ENCODE peak calls at places on chromosomes 6 and 20, in six cellular contexts. K is fibroblast of lung; M is spleen; V is AG04450; N is CD4-positive, CD25-positive, alpha-beta regulatory T cell; L is upper lobe of right lung. I is an unnamed sample.
A peak's percentile ranks its signal among the peaks of the same experiment; 100 is the strongest.

GRCh38 chr6:154623391-154623790 is 109.8 kb upstream of the SCAF8 start:
- DNase-seq in V (no peak), M (no peak), L (no peak), N (no peak), K (no peak), I (no peak)

GRCh38 chr6:111864138-111865048 is 8.9 kb downstream of the FYN start:
- DNase-seq in V (no peak), N (no peak), M (no peak), K (no peak), L (no peak), I (no peak)

GRCh38 chr6:139531148-139531547 is 156.7 kb upstream of the CITED2 start:
- DNase-seq in V (no peak), M (no peak), N (peak; percentile 47), L (no peak), K (peak; percentile 54), I (peak; percentile 32)

GRCh38 chr20:43827940-43828562 is 86.6 kb upstream of the TOX2 start:
- DNase-seq in K (no peak), L (no peak), V (no peak), N (no peak), M (peak; percentile 16), I (no peak)

GRCh38 chr6:107070686-107071085 is 42.7 kb downstream of the MTRES1 start:
- DNase-seq in M (no peak), V (no peak), K (no peak), N (no peak), L (no peak), I (no peak)

GRCh38 chr6:44034391-44034861 is 92.8 kb downstream of the MRPL14 start:
- DNase-seq in V (no peak), N (no peak), M (peak; percentile 47), K (no peak), L (peak; percentile 66), I (no peak)

GRCh38 chr6:81696505-81696904 is 56.0 kb downstream of the TENT5A start:
- DNase-seq in V (no peak), M (no peak), L (no peak), N (peak; percentile 3), K (peak; percentile 51), I (no peak)

GRCh38 chr6:104418125-104418524 is 441.6 kb downstream of the HACE1 start:
- DNase-seq in V (no peak), K (no peak), N (no peak), L (no peak), M (no peak), I (no peak)

GRCh38 chr6:37279366-37280134 is 21.6 kb upstream of the TMEM217 start:
- DNase-seq in N (no peak), L (no peak), M (no peak), K (peak; percentile 26), V (no peak), I (no peak)

GRCh38 chr6:163231356-163232014 is 183.0 kb upstream of the QKI start:
- DNase-seq in L (no peak), M (peak; percentile 69), N (no peak), K (no peak), V (no peak), I (no peak)

GRCh38 chr6:154458565-154459475 is 51.7 kb downstream of the CNKSR3 start:
- DNase-seq in V (no peak), K (peak; percentile 72), M (no peak), N (no peak), L (no peak), I (no peak)

GRCh38 chr6:27442932-27443331 is 30.0 kb downstream of the ZNF184 start:
- DNase-seq in V (no peak), N (no peak), M (no peak), L (no peak), K (no peak), I (no peak)

GRCh38 chr6:27452496-27452897 is 20.4 kb downstream of the ZNF184 start:
- DNase-seq in M (no peak), L (no peak), K (peak; percentile 11), N (peak; percentile 15), V (no peak), I (no peak)

GRCh38 chr6:27451660-27452390 is 21.1 kb downstream of the ZNF184 start:
- DNase-seq in V (no peak), L (no peak), M (no peak), K (no peak), N (no peak), I (no peak)

DNA sequence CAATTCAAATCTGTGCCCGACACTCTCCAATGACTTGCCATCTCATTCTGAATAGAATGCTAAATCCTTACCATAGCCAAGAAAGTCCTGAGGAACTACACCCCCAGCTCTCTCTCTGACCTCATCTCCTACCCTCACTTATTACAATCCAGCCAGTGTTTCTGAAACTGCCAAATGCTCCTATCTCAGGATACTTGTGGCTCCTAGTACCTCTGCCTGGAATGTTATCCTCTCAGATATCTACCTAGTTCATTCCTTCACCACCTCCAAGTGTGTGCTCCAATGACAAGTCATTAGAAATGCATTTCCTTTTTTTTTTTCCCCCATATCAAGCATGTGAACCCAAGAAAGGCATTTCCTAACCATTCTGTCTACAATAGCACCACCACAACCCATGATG is 24.4 kb downstream of the ZNF184 start:
- DNase-seq in V (no peak), K (no peak), L (no peak), N (no peak), M (no peak), I (no peak)
- H3K9me3 ChIP-seq in V (peaks cover 27% of the 10 kb centered on the region), K (peaks cover 6% of the 10 kb centered on the region), L (peaks cover 92% of the 10 kb centered on the region), N (peaks cover 81% of the 10 kb centered on the region), M (peaks cover 88% of the 10 kb centered on the region), I (peaks cover 46% of the 10 kb centered on the region)

GRCh38 chr6:110554966-110555460 is 78.6 kb upstream of the SLC22A16 start:
- DNase-seq in K (no peak), L (no peak), V (no peak), N (no peak), M (no peak), I (no peak)
- H3K9me3 ChIP-seq in K (no peaks in the 10 kb centered on the region), L (no peaks in the 10 kb centered on the region), V (peaks cover 21% of the 10 kb centered on the region), N (peaks cover 4% of the 10 kb centered on the region), M (no peaks in the 10 kb centered on the region), I (peaks cover 2% of the 10 kb centered on the region)

GRCh38 chr6:162063666-162064065 is 663.9 kb downstream of the PRKN start:
- DNase-seq in M (no peak), L (no peak), K (peak; percentile 15), V (no peak), N (no peak), I (no peak)

GRCh38 chr6:162069995-162070394 is 657.6 kb downstream of the PRKN start:
- DNase-seq in M (no peak), L (no peak), V (no peak), K (peak; percentile 1), N (no peak), I (no peak)

GRCh38 chr6:162070639-162071038 is 656.9 kb downstream of the PRKN start:
- DNase-seq in M (no peak), N (no peak), V (no peak), K (no peak), L (no peak), I (no peak)

DNA sequence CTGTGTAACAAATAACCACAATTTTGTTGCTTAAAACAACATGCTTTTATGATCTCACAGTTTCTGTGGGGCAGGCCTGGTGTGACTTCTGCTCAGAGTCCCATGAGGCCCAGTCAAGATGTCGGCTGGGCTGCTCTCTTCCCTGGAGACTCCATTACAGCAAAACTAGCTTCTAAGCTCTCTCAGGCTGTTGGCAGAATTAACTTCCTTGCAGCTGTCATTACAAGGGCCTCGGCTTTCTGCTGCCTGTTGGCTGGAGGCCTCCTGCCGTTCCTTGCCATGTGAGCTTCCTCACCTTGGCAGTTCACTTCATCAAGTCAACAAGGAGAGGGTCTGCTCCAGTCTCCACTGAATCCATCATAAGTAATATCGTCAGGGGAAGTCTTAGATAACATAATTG is 659.2 kb downstream of the PRKN start:
- DNase-seq in M (no peak), N (no peak), K (no peak), V (no peak), L (no peak), I (no peak)
- H3K9me3 ChIP-seq in M (peaks cover 27% of the 10 kb centered on the region), N (peaks cover 9% of the 10 kb centered on the region), K (no peaks in the 10 kb centered on the region), V (peaks cover 7% of the 10 kb centered on the region), L (peaks cover 8% of the 10 kb centered on the region), I (no peaks in the 10 kb centered on the region)

DNA sequence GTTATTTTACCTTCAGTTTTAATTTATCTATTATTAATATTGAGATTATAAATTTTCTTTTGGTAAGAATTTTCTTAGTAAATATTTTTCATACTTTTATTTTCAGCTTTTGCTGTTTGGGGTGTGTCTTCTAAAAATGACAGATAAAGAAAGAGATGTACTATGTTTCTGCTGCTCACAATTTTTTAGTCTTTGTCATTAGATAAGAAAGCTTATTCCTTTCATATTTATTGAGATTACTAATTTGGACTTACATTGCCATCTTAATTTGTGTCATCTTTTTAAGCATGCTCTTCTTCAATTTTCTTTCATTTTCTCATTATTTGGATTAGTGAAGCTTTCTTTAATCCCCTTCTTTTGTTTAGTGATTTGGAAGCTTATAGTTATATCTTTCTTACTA is 13.6 kb upstream of the PHACTR2 start:
- DNase-seq in K (no peak), V (no peak), N (no peak), M (no peak), L (no peak), I (no peak)
- H3K9me3 ChIP-seq in K (no peaks in the 10 kb centered on the region), V (peaks cover 3% of the 10 kb centered on the region), N (peaks cover 15% of the 10 kb centered on the region), M (peaks cover 36% of the 10 kb centered on the region), L (peaks cover 5% of the 10 kb centered on the region), I (no peaks in the 10 kb centered on the region)

DNA sequence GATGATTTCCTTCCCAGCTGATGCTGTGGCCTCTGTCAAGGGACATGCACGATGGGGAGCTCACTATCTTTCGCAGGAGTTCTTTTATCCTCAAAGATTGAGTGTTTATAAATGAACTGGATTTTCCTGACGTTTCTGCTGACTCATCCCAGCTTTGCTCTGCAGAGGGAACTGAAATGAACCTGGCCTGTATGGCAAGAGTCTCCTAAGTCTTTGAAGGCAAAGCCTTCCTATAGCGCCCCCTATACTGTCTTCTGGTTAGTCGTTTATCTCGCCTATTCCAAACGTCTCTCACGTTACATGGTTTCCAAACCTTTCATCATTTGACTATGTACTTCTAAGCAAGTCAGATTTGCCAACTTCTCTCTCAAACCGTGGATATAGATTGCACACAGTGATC is 565.3 kb downstream of the KIF16B start:
- DNase-seq in M (no peak), N (no peak), L (no peak), K (peak; percentile 1), V (no peak), I (no peak)
- H3K9me3 ChIP-seq in M (no peaks in the 10 kb centered on the region), N (no peaks in the 10 kb centered on the region), L (no peaks in the 10 kb centered on the region), K (no peaks in the 10 kb centered on the region), V (peaks cover 5% of the 10 kb centered on the region), I (no peaks in the 10 kb centered on the region)

GRCh38 chr6:140537211-140537610 is 1162.8 kb upstream of the CITED2 start:
- DNase-seq in V (no peak), M (no peak), K (peak; percentile 73), N (no peak), L (no peak), I (no peak)

GRCh38 chr6:140537834-140538680 is 1163.6 kb upstream of the CITED2 start:
- DNase-seq in M (no peak), V (peak; percentile 94), L (no peak), N (no peak), K (peak; percentile 100), I (no peak)

GRCh38 chr6:140538926-140539325 is 1164.5 kb upstream of the CITED2 start:
- DNase-seq in V (no peak), N (no peak), K (peak; percentile 57), L (no peak), M (no peak), I (no peak)

GRCh38 chr6:140540743-140541142 is 1166.3 kb upstream of the CITED2 start:
- DNase-seq in V (no peak), L (no peak), K (no peak), M (no peak), N (no peak), I (no peak)

DNA sequence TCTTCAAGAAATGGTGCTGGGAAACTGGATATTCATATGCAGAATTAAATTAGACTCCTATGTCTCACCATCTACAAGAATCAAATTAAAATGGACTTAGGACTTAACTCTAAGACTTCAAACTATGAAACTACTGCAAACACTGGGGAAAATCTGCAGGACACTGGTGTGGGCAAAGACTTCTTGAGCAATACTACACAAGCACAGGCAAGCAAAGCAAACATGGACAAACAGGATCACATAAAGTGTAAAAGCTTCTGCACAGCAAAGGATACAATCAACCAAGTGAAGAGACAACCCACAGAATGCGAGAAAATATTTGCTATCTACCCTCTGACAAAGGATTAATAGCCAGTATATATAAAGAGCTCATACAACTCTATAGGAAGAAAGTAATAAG is 1161.1 kb upstream of the CITED2 start:
- DNase-seq in N (no peak), M (no peak), K (no peak), V (no peak), L (no peak), I (no peak)
- H3K9me3 ChIP-seq in N (no peaks in the 10 kb centered on the region), M (no peaks in the 10 kb centered on the region), K (no peaks in the 10 kb centered on the region), V (no peaks in the 10 kb centered on the region), L (peaks cover 3% of the 10 kb centered on the region), I (no peaks in the 10 kb centered on the region)